ENCODE peak calls at places on chromosome 19, in four cellular contexts. One of them, this sample, is unnamed.

GRCh38 chr19:3986260-3987041 is 1.2 kb upstream of the EEF2 start:
- DNase-seq in activated CD8-positive, alpha-beta memory T cell treated with anti-CD3 and anti-CD28 coated beads for 1 hour: no peak
- DNase-seq in brain microvascular endothelial cell: peak
- DNase-seq in colonic mucosa: peak
- DNase-seq in this sample: no peak

GRCh38 chr19:33628921-33629825 is 7.4 kb downstream of the CHST8 start:
- DNase-seq in activated CD8-positive, alpha-beta memory T cell treated with anti-CD3 and anti-CD28 coated beads for 1 hour: no peak
- DNase-seq in brain microvascular endothelial cell: no peak
- DNase-seq in colonic mucosa: no peak
- DNase-seq in this sample: no peak

GRCh38 chr19:42295831-42296525 is 6.0 kb upstream of the PRR19 start:
- DNase-seq in activated CD8-positive, alpha-beta memory T cell treated with anti-CD3 and anti-CD28 coated beads for 1 hour: peak
- DNase-seq in brain microvascular endothelial cell: no peak
- DNase-seq in colonic mucosa: peak
- DNase-seq in this sample: no peak

GRCh38 chr19:15015946-15016542 is 33.2 kb upstream of the CASP14 start:
- DNase-seq in activated CD8-positive, alpha-beta memory T cell treated with anti-CD3 and anti-CD28 coated beads for 1 hour: no peak
- DNase-seq in brain microvascular endothelial cell: no peak
- DNase-seq in colonic mucosa: no peak
- DNase-seq in this sample: peak

GRCh38 chr19:29690842-29691241 is 24.2 kb downstream of the C19orf12 start:
- DNase-seq in activated CD8-positive, alpha-beta memory T cell treated with anti-CD3 and anti-CD28 coated beads for 1 hour: no peak
- DNase-seq in brain microvascular endothelial cell: peak
- DNase-seq in colonic mucosa: no peak
- DNase-seq in this sample: peak

GRCh38 chr19:1068111-1069001 is 1.4 kb downstream of the ARHGAP45 start:
- DNase-seq in activated CD8-positive, alpha-beta memory T cell treated with anti-CD3 and anti-CD28 coated beads for 1 hour: no peak
- DNase-seq in brain microvascular endothelial cell: no peak
- DNase-seq in colonic mucosa: peak
- DNase-seq in this sample: no peak

GRCh38 chr19:7699422-7700127 is 2.4 kb downstream of the FCER2 start:
- DNase-seq in activated CD8-positive, alpha-beta memory T cell treated with anti-CD3 and anti-CD28 coated beads for 1 hour: no peak
- DNase-seq in brain microvascular endothelial cell: no peak
- DNase-seq in colonic mucosa: no peak
- DNase-seq in this sample: no peak

GRCh38 chr19:29641597-29641996 is 23.7 kb upstream of the PLEKHF1 start:
- DNase-seq in activated CD8-positive, alpha-beta memory T cell treated with anti-CD3 and anti-CD28 coated beads for 1 hour: no peak
- DNase-seq in brain microvascular endothelial cell: no peak
- DNase-seq in colonic mucosa: no peak
- DNase-seq in this sample: no peak

GRCh38 chr19:19584356-19584755 is 34.1 kb downstream of the PBX4 start:
- DNase-seq in activated CD8-positive, alpha-beta memory T cell treated with anti-CD3 and anti-CD28 coated beads for 1 hour: no peak
- DNase-seq in brain microvascular endothelial cell: no peak
- DNase-seq in colonic mucosa: no peak
- DNase-seq in this sample: no peak

GRCh38 chr19:58572818-58573657 is at the start of gene MZF1:
- DNase-seq in activated CD8-positive, alpha-beta memory T cell treated with anti-CD3 and anti-CD28 coated beads for 1 hour: peak
- DNase-seq in brain microvascular endothelial cell: peak
- DNase-seq in colonic mucosa: peak
- DNase-seq in this sample: peak

GRCh38 chr19:41801031-41801430 is 4.6 kb downstream of the CEACAM3 start:
- DNase-seq in activated CD8-positive, alpha-beta memory T cell treated with anti-CD3 and anti-CD28 coated beads for 1 hour: no peak
- DNase-seq in brain microvascular endothelial cell: no peak
- DNase-seq in colonic mucosa: no peak
- DNase-seq in this sample: no peak

GRCh38 chr19:50909240-50910070 is 1.7 kb downstream of the KLK4 start:
- DNase-seq in activated CD8-positive, alpha-beta memory T cell treated with anti-CD3 and anti-CD28 coated beads for 1 hour: no peak
- DNase-seq in brain microvascular endothelial cell: peak
- DNase-seq in colonic mucosa: peak
- DNase-seq in this sample: no peak

GRCh38 chr19:35253316-35254286 is 4.8 kb downstream of the LSR start:
- DNase-seq in activated CD8-positive, alpha-beta memory T cell treated with anti-CD3 and anti-CD28 coated beads for 1 hour: no peak
- DNase-seq in brain microvascular endothelial cell: no peak
- DNase-seq in colonic mucosa: peak
- DNase-seq in this sample: no peak

GRCh38 chr19:18338471-18339001 is 1.9 kb upstream of the PGPEP1 start:
- DNase-seq in activated CD8-positive, alpha-beta memory T cell treated with anti-CD3 and anti-CD28 coated beads for 1 hour: no peak
- DNase-seq in brain microvascular endothelial cell: no peak
- DNase-seq in colonic mucosa: no peak
- DNase-seq in this sample: no peak

GRCh38 chr19:18915639-18916038 is 3.5 kb downstream of the COPE start:
- DNase-seq in activated CD8-positive, alpha-beta memory T cell treated with anti-CD3 and anti-CD28 coated beads for 1 hour: no peak
- DNase-seq in brain microvascular endothelial cell: no peak
- DNase-seq in colonic mucosa: peak
- DNase-seq in this sample: no peak

GRCh38 chr19:11209892-11210655 is 12.7 kb upstream of the KANK2 start:
- DNase-seq in activated CD8-positive, alpha-beta memory T cell treated with anti-CD3 and anti-CD28 coated beads for 1 hour: no peak
- DNase-seq in brain microvascular endothelial cell: no peak
- DNase-seq in colonic mucosa: no peak
- DNase-seq in this sample: no peak

GRCh38 chr19:1672038-1672768 is 19.8 kb upstream of the TCF3 start:
- DNase-seq in activated CD8-positive, alpha-beta memory T cell treated with anti-CD3 and anti-CD28 coated beads for 1 hour: no peak
- DNase-seq in brain microvascular endothelial cell: no peak
- DNase-seq in colonic mucosa: peak
- DNase-seq in this sample: no peak

GRCh38 chr19:21321996-21322395 is 7.2 kb downstream of the ZNF708 start:
- DNase-seq in activated CD8-positive, alpha-beta memory T cell treated with anti-CD3 and anti-CD28 coated beads for 1 hour: no peak
- DNase-seq in brain microvascular endothelial cell: peak
- DNase-seq in colonic mucosa: no peak
- DNase-seq in this sample: no peak

GRCh38 chr19:7371001-7371400 is 22.3 kb downstream of the ARHGEF18 start:
- DNase-seq in activated CD8-positive, alpha-beta memory T cell treated with anti-CD3 and anti-CD28 coated beads for 1 hour: no peak
- DNase-seq in brain microvascular endothelial cell: no peak
- DNase-seq in colonic mucosa: no peak
- DNase-seq in this sample: no peak

GRCh38 chr19:11044436-11044835 is 44.8 kb upstream of the LDLR start:
- DNase-seq in activated CD8-positive, alpha-beta memory T cell treated with anti-CD3 and anti-CD28 coated beads for 1 hour: no peak
- DNase-seq in brain microvascular endothelial cell: no peak
- DNase-seq in colonic mucosa: no peak
- DNase-seq in this sample: no peak

GRCh38 chr19:46972301-46972700 is 47.3 kb upstream of the NPAS1 start:
- DNase-seq in activated CD8-positive, alpha-beta memory T cell treated with anti-CD3 and anti-CD28 coated beads for 1 hour: no peak
- DNase-seq in brain microvascular endothelial cell: no peak
- DNase-seq in colonic mucosa: no peak
- DNase-seq in this sample: no peak

GRCh38 chr19:55152017-55152416 is 3.0 kb upstream of the TNNT1 start:
- DNase-seq in activated CD8-positive, alpha-beta memory T cell treated with anti-CD3 and anti-CD28 coated beads for 1 hour: no peak
- DNase-seq in brain microvascular endothelial cell: no peak
- DNase-seq in colonic mucosa: no peak
- DNase-seq in this sample: no peak

GRCh38 chr19:55209430-55210119 is at the start of gene PTPRH:
- DNase-seq in activated CD8-positive, alpha-beta memory T cell treated with anti-CD3 and anti-CD28 coated beads for 1 hour: no peak
- DNase-seq in brain microvascular endothelial cell: no peak
- DNase-seq in colonic mucosa: peak
- DNase-seq in this sample: no peak

GRCh38 chr19:38816131-38816750 is 3.5 kb upstream of the LGALS4 start:
- DNase-seq in activated CD8-positive, alpha-beta memory T cell treated with anti-CD3 and anti-CD28 coated beads for 1 hour: no peak
- DNase-seq in brain microvascular endothelial cell: no peak
- DNase-seq in colonic mucosa: no peak
- DNase-seq in this sample: no peak

GRCh38 chr19:9075064-9075964 is 11.5 kb upstream of the OR1M1 start:
- DNase-seq in activated CD8-positive, alpha-beta memory T cell treated with anti-CD3 and anti-CD28 coated beads for 1 hour: no peak
- DNase-seq in brain microvascular endothelial cell: peak
- DNase-seq in colonic mucosa: peak
- DNase-seq in this sample: no peak